ENCODE peak calls at places on chromosomes 1 and 21, in ten cellular contexts. D, K, C, N, H, F, B, M, Y and P are unnamed samples.

GRCh38 chr1:197272791-197273190 is 4.7 kb downstream of the CRB1 start:
- DNase-seq in C (no peak), K (no peak), B (no peak), N (peak; percentile 5), D (no peak), M (no peak), Y (no peak), F (no peak), H (no peak), P (no peak)

GRCh38 chr1:92749024-92749634 is 35.8 kb downstream of the EVI5 start:
- DNase-seq in H (peak; percentile 51), F (no peak), K (peak; percentile 38), B (peak; percentile 39), Y (peak; percentile 22), N (peak; percentile 81), C (peak; percentile 49), M (peak; percentile 56), D (peak; percentile 70), P (peak; percentile 27)

GRCh38 chr1:41664861-41665640 is 180.6 kb upstream of the EDN2 start:
- DNase-seq in B (no peak), N (no peak), D (peak; percentile 52), K (peak; percentile 91), Y (no peak), M (no peak), H (peak; percentile 39), F (no peak), C (peak; percentile 56), P (no peak)

GRCh38 chr1:8061210-8061609 is 35.1 kb upstream of the ERRFI1 start:
- DNase-seq in F (no peak), B (peak; percentile 60), M (peak; percentile 60), N (no peak), H (peak; percentile 60), K (peak; percentile 84), D (peak; percentile 97), Y (no peak), C (peak; percentile 97), P (no peak)

GRCh38 chr1:107692580-107693345 is 272.2 kb downstream of the VAV3 start:
- DNase-seq in F (no peak), H (no peak), B (no peak), N (no peak), K (no peak), M (no peak), D (peak; percentile 33), Y (peak; percentile 50), C (no peak), P (no peak)

GRCh38 chr1:163054056-163054706 is 15.0 kb upstream of the RGS4 start:
- DNase-seq in H (no peak), D (no peak), F (no peak), K (no peak), B (no peak), Y (no peak), M (no peak), C (no peak), N (peak; percentile 45), P (no peak)

GRCh38 chr1:232553809-232554208 is 76.1 kb downstream of the SIPA1L2 start:
- DNase-seq in H (no peak), Y (no peak), N (no peak), C (peak; percentile 53), B (no peak), D (no peak), M (no peak), F (no peak), K (no peak), P (no peak)

GRCh38 chr1:6148497-6149241 is 31.5 kb downstream of the CHD5 start:
- DNase-seq in F (peak; percentile 51), N (peak; percentile 76), M (peak; percentile 71), D (peak; percentile 57), B (peak; percentile 57), Y (peak; percentile 92), K (peak; percentile 90), H (peak; percentile 48), C (peak; percentile 22), P (no peak)

GRCh38 chr1:4010284-4010683 is 110.2 kb upstream of the C1orf174 start:
- DNase-seq in Y (no peak), H (no peak), N (no peak), D (no peak), B (peak; percentile 3), C (no peak), K (no peak), F (no peak), M (no peak), P (no peak)

GRCh38 chr1:36573445-36573844 is 90.7 kb upstream of the CSF3R start:
- DNase-seq in N (no peak), Y (no peak), M (no peak), D (no peak), C (no peak), K (no peak), H (no peak), F (no peak), B (no peak), P (no peak)

GRCh38 chr1:113390871-113391642 is 742 bp downstream of the MAGI3 start:
- DNase-seq in N (peak; percentile 39), M (peak; percentile 76), F (peak; percentile 35), Y (peak; percentile 40), H (no peak), B (peak; percentile 67), K (peak; percentile 23), D (peak; percentile 42), C (no peak), P (no peak)

GRCh38 chr1:67236277-67236676 is 70.0 kb downstream of the IL23R start:
- DNase-seq in H (no peak), B (no peak), M (no peak), D (no peak), Y (no peak), C (no peak), K (no peak), N (no peak), F (no peak), P (no peak)

GRCh38 chr1:109091196-109092193 is 931 bp downstream of the TMEM167B start:
- DNase-seq in F (no peak), N (no peak), C (peak; percentile 54), B (no peak), Y (peak; percentile 67), H (no peak), K (peak; percentile 61), D (peak; percentile 46), M (no peak), P (no peak)

GRCh38 chr21:30634906-30635305 is at the start of gene KRTAP20-2:
- DNase-seq in H (no peak), K (no peak), N (no peak), M (no peak), F (no peak), C (no peak), D (no peak), B (no peak), Y (no peak), P (no peak)

GRCh38 chr1:184616504-184616903 is 138.2 kb downstream of the EDEM3 start:
- DNase-seq in Y (no peak), H (no peak), D (no peak), K (no peak), B (no peak), N (no peak), C (no peak), M (no peak), F (no peak), P (no peak)

GRCh38 chr1:184610872-184611614 is 143.6 kb downstream of the EDEM3 start:
- DNase-seq in H (no peak), F (no peak), B (no peak), D (no peak), N (peak; percentile 59), M (no peak), Y (peak; percentile 32), K (no peak), C (no peak), P (no peak)

GRCh38 chr1:184615301-184615700 is 139.4 kb downstream of the EDEM3 start:
- DNase-seq in B (no peak), D (no peak), M (no peak), Y (no peak), F (no peak), N (no peak), K (no peak), C (no peak), H (no peak), P (no peak)

GRCh38 chr1:184617433-184618029 is 137.1 kb downstream of the EDEM3 start:
- DNase-seq in D (no peak), C (no peak), B (no peak), F (no peak), K (no peak), H (no peak), Y (no peak), M (no peak), N (no peak), P (no peak)

DNA sequence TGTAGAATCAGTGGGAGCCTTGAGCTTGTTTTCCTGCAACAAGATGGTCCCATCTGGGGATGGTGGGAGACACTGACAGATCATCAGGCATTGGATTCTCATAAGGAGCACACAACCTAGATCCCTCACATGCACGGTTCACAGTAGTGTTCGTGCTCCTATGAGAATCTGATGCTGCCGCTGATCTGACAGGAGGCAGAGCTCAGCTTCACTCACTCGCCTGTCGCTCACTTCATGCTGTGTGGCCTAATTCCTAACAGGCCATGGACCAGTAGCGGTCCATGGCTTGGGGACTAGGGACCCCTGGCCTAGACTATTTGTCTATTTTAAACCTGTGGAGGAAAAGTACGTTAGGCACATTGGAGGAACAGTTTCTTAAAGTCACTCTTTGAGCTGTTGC is 140.0 kb downstream of the EDEM3 start:
- DNase-seq in Y (no peak), F (no peak), C (no peak), D (no peak), N (no peak), K (no peak), B (no peak), H (no peak), M (no peak), P (no peak)
- H3K27ac ChIP-seq in Y (no peak overlapping the region), F (no peak overlapping the region), C (no peak overlapping the region), D (no peak overlapping the region), N (no peak overlapping the region), K (no peak overlapping the region), B (no peak overlapping the region), H (no peak overlapping the region), M (no peak overlapping the region), P (no peak overlapping the region)

GRCh38 chr1:204406621-204407020 is 5.0 kb downstream of the PPP1R15B start:
- DNase-seq in N (no peak), Y (no peak), D (no peak), M (no peak), H (no peak), F (no peak), C (no peak), K (no peak), B (no peak), P (no peak)
- H3K27ac ChIP-seq in N (no peak overlapping the region), Y (no peak overlapping the region), D (no peak overlapping the region), M (no peak overlapping the region), H (no peak overlapping the region), F (peak overlapping the region; percentile 100), C (no peak overlapping the region), K (no peak overlapping the region), B (peak overlapping the region; percentile 71), P (no peak overlapping the region)

DNA sequence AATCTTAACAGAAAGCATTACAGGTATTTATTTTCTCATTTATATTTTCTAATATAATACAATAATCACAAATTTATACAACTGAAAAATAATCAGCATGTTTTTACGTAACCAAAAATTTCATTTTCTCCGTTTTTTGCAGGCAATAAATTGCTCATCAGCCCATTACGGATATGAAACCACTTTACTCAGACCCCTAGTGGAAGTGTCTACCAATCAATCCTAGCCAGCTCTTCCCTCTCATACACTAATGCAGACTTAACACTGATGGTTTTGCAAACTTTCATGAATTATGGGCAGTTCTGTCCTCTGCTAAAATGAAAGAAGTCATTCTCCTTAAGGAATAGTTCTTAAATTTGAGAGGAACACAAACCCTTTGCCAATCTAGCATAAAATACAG is 124.7 kb downstream of the EIF4G3 start:
- DNase-seq in F (no peak), M (no peak), Y (no peak), D (no peak), H (no peak), N (no peak), B (no peak), C (no peak), K (no peak), P (no peak)
- H3K27ac ChIP-seq in F (no peak overlapping the region), M (no peak overlapping the region), Y (no peak overlapping the region), D (no peak overlapping the region), H (no peak overlapping the region), N (no peak overlapping the region), B (no peak overlapping the region), C (no peak overlapping the region), K (no peak overlapping the region), P (no peak overlapping the region)

GRCh38 chr1:174157157-174157806 is 2.0 kb upstream of the RABGAP1L start:
- DNase-seq in Y (no peak), D (no peak), K (no peak), H (no peak), F (no peak), C (no peak), M (no peak), B (no peak), N (no peak), P (no peak)
- H3K27ac ChIP-seq in Y (no peak overlapping the region), D (no peak overlapping the region), K (no peak overlapping the region), H (no peak overlapping the region), F (no peak overlapping the region), C (no peak overlapping the region), M (no peak overlapping the region), B (no peak overlapping the region), N (no peak overlapping the region), P (no peak overlapping the region)